ENCODE peak calls at places on chromosomes 16 and 17, in eight cellular contexts. Z is HL-60; G is activated CD4-positive, alpha-beta T cell treated with anti-CD3 and anti-CD28 coated beads, Interleukin-2, amount 10 ng/mL, durations not matched to agents 7 days and 5 days; X is iris pigment epithelial cell; M is C1 segment of cervical spinal cord; D is stimulated activated CD4-positive, alpha-beta T cell treated with anti-CD3 and anti-CD28 coated beads, TNF-alpha, amount 100 ng/mL, for 4 hours; R is body of pancreas; L is mesenchymal stem cell. H is an unnamed sample.

GRCh38 chr17:17062356-17062755 is 20.1 kb downstream of the MPRIP start:
- DNase-seq in Z (no peak), G (no peak), X (no peak), M (no peak), D (no peak), R (no peak), L (peak; percentile 50), H (no peak)

GRCh38 chr17:57861737-57862409 is 12.0 kb upstream of the MRPS23 start:
- DNase-seq in Z (no peak), G (no peak), X (peak; percentile 43), M (no peak), D (no peak), R (peak; percentile 70), L (peak; percentile 62), H (no peak)

GRCh38 chr17:79573196-79573929 is 37.5 kb downstream of the RBFOX3 start:
- DNase-seq in Z (no peak), G (no peak), X (no peak), M (no peak), D (no peak), R (no peak), L (peak; percentile 2), H (no peak)

GRCh38 chr17:5745091-5745820 is 160.9 kb upstream of the NLRP1 start:
- DNase-seq in Z (no peak), G (no peak), X (no peak), M (no peak), D (no peak), R (no peak), L (no peak), H (no peak)

GRCh38 chr16:87156195-87156594 is 161.0 kb downstream of the C16orf95 start:
- DNase-seq in Z (no peak), G (no peak), X (no peak), M (no peak), D (no peak), R (no peak), L (no peak), H (no peak)

GRCh38 chr16:2776500-2777139 is 460 bp downstream of the ELOB start:
- DNase-seq in Z (no peak), G (no peak), X (peak; percentile 18), M (no peak), D (no peak), R (no peak), L (peak; percentile 31), H (no peak)

GRCh38 chr16:29982560-29983419 is 9.1 kb downstream of the TAOK2 start:
- DNase-seq in Z (no peak), G (no peak), X (no peak), M (no peak), D (no peak), R (no peak), L (no peak), H (no peak)

GRCh38 chr17:40021471-40021961 is 6.3 kb downstream of the CSF3 start:
- DNase-seq in Z (no peak), G (no peak), X (peak; percentile 53), M (no peak), D (no peak), R (no peak), L (peak; percentile 55), H (no peak)

GRCh38 chr17:28549274-28550132 is 2.9 kb downstream of the UNC119 start:
- DNase-seq in Z (peak; percentile 62), G (peak; percentile 78), X (no peak), M (no peak), D (no peak), R (peak; percentile 30), L (no peak), H (no peak)

GRCh38 chr16:832652-833336 is 32.3 kb upstream of the GNG13 start:
- DNase-seq in Z (no peak), G (no peak), X (no peak), M (no peak), D (no peak), R (no peak), L (no peak), H (no peak)

GRCh38 chr16:81492307-81492706 is 47.7 kb downstream of the CMIP start:
- DNase-seq in Z (no peak), G (no peak), X (no peak), M (no peak), D (no peak), R (no peak), L (no peak), H (no peak)